ENCODE peak calls at places on chromosome 22, in four cellular contexts. I, G, B and N are unnamed samples.

GRCh38 chr22:25976346-25976745 is 192.9 kb upstream of the SEZ6L start:
- DNase-seq in I (no peak), G (no peak), B (no peak), N (no peak)

GRCh38 chr22:19942071-19942885 is 660 bp upstream of the TXNRD2 start:
- DNase-seq in I (peak), G (no peak), B (no peak), N (no peak)

GRCh38 chr22:32589007-32589406 is 114.4 kb downstream of the FBXO7 start:
- DNase-seq in I (no peak), G (no peak), B (no peak), N (no peak)

GRCh38 chr22:18965526-18966421 is 29.7 kb upstream of the PRODH start:
- DNase-seq in I (peak), G (no peak), B (peak), N (peak)

GRCh38 chr22:37100589-37101127 is 8.9 kb downstream of the TMPRSS6 start:
- DNase-seq in I (no peak), G (no peak), B (peak), N (no peak)

GRCh38 chr22:25051983-25052710 is 99.6 kb downstream of the KIAA1671 start:
- DNase-seq in I (no peak), G (no peak), B (peak), N (no peak)

GRCh38 chr22:17583151-17583550 is 19.9 kb downstream of the SLC25A18 start:
- DNase-seq in I (no peak), G (no peak), B (no peak), N (no peak)

GRCh38 chr22:31284241-31284745 is 8.0 kb downstream of the PIK3IP1 start:
- DNase-seq in I (no peak), G (no peak), B (no peak), N (no peak)

GRCh38 chr22:36215976-36216375 is 14.4 kb upstream of the APOL4 start:
- DNase-seq in I (no peak), G (no peak), B (no peak), N (no peak)

GRCh38 chr22:36671398-36671797 is 32.2 kb downstream of the CACNG2 start:
- DNase-seq in I (no peak), G (no peak), B (no peak), N (no peak)

GRCh38 chr22:28013611-28014010 is 94.6 kb upstream of the PITPNB start:
- DNase-seq in I (peak), G (no peak), B (no peak), N (no peak)

GRCh38 chr22:44729391-44730012 is 22.9 kb upstream of the ARHGAP8 start:
- DNase-seq in I (no peak), G (no peak), B (no peak), N (no peak)

GRCh38 chr22:46007003-46007847 is 30.3 kb upstream of the WNT7B start:
- DNase-seq in I (peak), G (no peak), B (peak), N (peak)

GRCh38 chr22:45507798-45508197 is 5.1 kb downstream of the FBLN1 start:
- DNase-seq in I (no peak), G (no peak), B (no peak), N (no peak)

GRCh38 chr22:37178350-37179125 is 9.5 kb downstream of the C1QTNF6 start:
- DNase-seq in I (peak), G (no peak), B (peak), N (peak)

GRCh38 chr22:32831571-32831970 is 30.1 kb downstream of the TIMP3 start:
- DNase-seq in I (no peak), G (no peak), B (no peak), N (no peak)

GRCh38 chr22:22534604-22535415 is 14.7 kb upstream of the ZNF280A start:
- DNase-seq in I (no peak), G (no peak), B (no peak), N (no peak)

GRCh38 chr22:45090364-45090960 is 73.3 kb upstream of the NUP50 start:
- DNase-seq in I (no peak), G (no peak), B (no peak), N (no peak)

GRCh38 chr22:35533365-35534029 is 7.1 kb upstream of the RASD2 start:
- DNase-seq in I (no peak), G (no peak), B (no peak), N (no peak)

GRCh38 chr22:25368271-25368670 is 148.8 kb downstream of the CRYBB2 start:
- DNase-seq in I (no peak), G (no peak), B (no peak), N (no peak)

GRCh38 chr22:37563153-37564081 is 3.1 kb downstream of the CDC42EP1 start:
- DNase-seq in I (peak), G (no peak), B (no peak), N (no peak)

GRCh38 chr22:19376971-19377370 is 54.6 kb downstream of the HIRA start:
- DNase-seq in I (no peak), G (no peak), B (no peak), N (no peak)

GRCh38 chr22:46354176-46354992 is 18.9 kb downstream of the TRMU start:
- DNase-seq in I (peak), G (no peak), B (peak), N (peak)

GRCh38 chr22:47694536-47694935 is 932.1 kb downstream of the TBC1D22A start:
- DNase-seq in I (no peak), G (no peak), B (no peak), N (no peak)

GRCh38 chr22:20524004-20524481 is 16.6 kb downstream of the MED15 start:
- DNase-seq in I (no peak), G (no peak), B (no peak), N (no peak)

GRCh38 chr22:26480611-26480932 is 3.0 kb downstream of the HPS4 start:
- DNase-seq in I (no peak), G (no peak), B (no peak), N (no peak)

GRCh38 chr22:35465109-35465701 is 65.3 kb downstream of the MCM5 start:
- DNase-seq in I (no peak), G (no peak), B (no peak), N (no peak)

GRCh38 chr22:37626144-37626543 is 13.3 kb upstream of the SH3BP1 start:
- DNase-seq in I (peak), G (no peak), B (peak), N (no peak)

GRCh38 chr22:44363980-44364749 is 51.4 kb upstream of the SHISAL1 start:
- DNase-seq in I (peak), G (no peak), B (peak), N (peak)

GRCh38 chr22:35622132-35622913 is 5.2 kb upstream of the MB start:
- DNase-seq in I (no peak), G (no peak), B (peak), N (no peak)

GRCh38 chr22:17835256-17835655 is 61.0 kb upstream of the BID start:
- DNase-seq in I (no peak), G (no peak), B (no peak), N (no peak)

GRCh38 chr22:46563381-46564083 is 26.1 kb upstream of the CELSR1 start:
- DNase-seq in I (peak), G (peak), B (peak), N (peak)

GRCh38 chr22:36183446-36183845 is 18.2 kb downstream of the APOL4 start:
- DNase-seq in I (no peak), G (no peak), B (no peak), N (no peak)

GRCh38 chr22:43796567-43796966 is 15.5 kb downstream of the EFCAB6 start:
- DNase-seq in I (no peak), G (no peak), B (no peak), N (no peak)

GRCh38 chr22:27204280-27204679 is 546.9 kb downstream of the MIAT start:
- DNase-seq in I (no peak), G (no peak), B (no peak), N (no peak)

GRCh38 chr22:35380013-35380412 is 883 bp upstream of the HMOX1 start:
- DNase-seq in I (no peak), G (no peak), B (no peak), N (peak)

GRCh38 chr22:27581688-27582087 is 219.9 kb downstream of the MN1 start:
- DNase-seq in I (no peak), G (no peak), B (peak), N (no peak)

GRCh38 chr22:49334976-49335375 is 492.7 kb downstream of the BRD1 start:
- DNase-seq in I (peak), G (no peak), B (no peak), N (no peak)

GRCh38 chr22:17598318-17598717 is 30.2 kb downstream of the ATP6V1E1 start:
- DNase-seq in I (no peak), G (no peak), B (no peak), N (no peak)

GRCh38 chr22:42931421-42932196 is 74.5 kb upstream of the ARFGAP3 start:
- DNase-seq in I (peak), G (no peak), B (no peak), N (peak)